ENCODE peak calls at places on chromosome 11, in seven cellular contexts. A, D, E, I, X, H and V are unnamed samples.

GRCh38 chr11:1072116-1072820 is 2.4 kb upstream of the MUC2 start:
- DNase-seq in A (peak; percentile 32), D (no peak), E (peak; percentile 35), I (no peak), X (no peak), H (no peak), V (no peak)

GRCh38 chr11:123640677-123641494 is 13.5 kb downstream of the SCN3B start:
- DNase-seq in A (no peak), D (no peak), E (peak; percentile 73), I (peak; percentile 53), X (peak; percentile 77), H (no peak), V (peak; percentile 64)

GRCh38 chr11:1445741-1446445 is 40.7 kb downstream of the MOB2 start:
- DNase-seq in A (no peak), D (no peak), E (no peak), I (no peak), X (no peak), H (no peak), V (no peak)

GRCh38 chr11:61028135-61028729 is 56.8 kb downstream of the CD6 start:
- DNase-seq in A (no peak), D (peak; percentile 76), E (no peak), I (peak; percentile 57), X (no peak), H (no peak), V (no peak)

GRCh38 chr11:134949716-134950115 is 537.7 kb upstream of the B3GAT1 start:
- DNase-seq in A (no peak), D (no peak), E (no peak), I (no peak), X (no peak), H (no peak), V (no peak)

GRCh38 chr11:121936375-121936774 is 179.6 kb downstream of the BLID start:
- DNase-seq in A (no peak), D (no peak), E (no peak), I (no peak), X (no peak), H (no peak), V (no peak)

GRCh38 chr11:77115181-77115611 is 12.6 kb downstream of the OMP start:
- DNase-seq in A (no peak), D (no peak), E (peak; percentile 48), I (no peak), X (peak; percentile 67), H (no peak), V (no peak)

GRCh38 chr11:36464720-36465119 is 45.4 kb downstream of the TRAF6 start:
- DNase-seq in A (no peak), D (no peak), E (no peak), I (no peak), X (no peak), H (no peak), V (no peak)

GRCh38 chr11:125141686-125142535 is 22.6 kb upstream of the PKNOX2 start:
- DNase-seq in A (no peak), D (no peak), E (peak; percentile 64), I (peak; percentile 51), X (peak; percentile 86), H (peak; percentile 21), V (peak; percentile 53)

GRCh38 chr11:86592047-86592564 is 80.3 kb downstream of the ME3 start:
- DNase-seq in A (no peak), D (no peak), E (no peak), I (no peak), X (no peak), H (no peak), V (no peak)

GRCh38 chr11:93591247-93591898 is 48.2 kb upstream of the SMCO4 start:
- DNase-seq in A (peak; percentile 19), D (peak; percentile 33), E (no peak), I (no peak), X (no peak), H (no peak), V (no peak)

GRCh38 chr11:82797595-82797971 is 63.9 kb upstream of the FAM181B start:
- DNase-seq in A (no peak), D (no peak), E (no peak), I (no peak), X (no peak), H (no peak), V (no peak)

GRCh38 chr11:41954034-41954433 is 494.6 kb upstream of the LRRC4C start:
- DNase-seq in A (no peak), D (no peak), E (no peak), I (no peak), X (no peak), H (no peak), V (no peak)

GRCh38 chr11:10900686-10901415 is 43.0 kb upstream of the ZBED5 start:
- DNase-seq in A (no peak), D (no peak), E (peak; percentile 55), I (no peak), X (no peak), H (no peak), V (peak; percentile 76)

GRCh38 chr11:75031224-75031753 is 42.6 kb downstream of the NEU3 start:
- DNase-seq in A (no peak), D (no peak), E (no peak), I (no peak), X (peak; percentile 19), H (no peak), V (no peak)

GRCh38 chr11:624705-625635 is at the start of gene CDHR5:
- DNase-seq in A (no peak), D (no peak), E (peak; percentile 46), I (no peak), X (no peak), H (no peak), V (no peak)

GRCh38 chr11:67167086-67167485 is 48.0 kb downstream of the KDM2A start:
- DNase-seq in A (no peak), D (no peak), E (no peak), I (no peak), X (no peak), H (no peak), V (no peak)

GRCh38 chr11:104792861-104793260 is 105.4 kb downstream of the CASP12 start:
- DNase-seq in A (no peak), D (no peak), E (no peak), I (no peak), X (no peak), H (no peak), V (no peak)
- H3K27ac ChIP-seq in A (no peak overlapping the region), D (no peak overlapping the region), E (no peak overlapping the region), I (no peak overlapping the region), X (no peak overlapping the region), H (no peak overlapping the region), V (no peak overlapping the region)

GRCh38 chr11:96264364-96264763 is 78.6 kb downstream of the MAML2 start:
- DNase-seq in A (no peak), D (no peak), E (no peak), I (no peak), X (no peak), H (no peak), V (no peak)
- H3K4me1 ChIP-seq in A (peaks cover 5% of the 10 kb centered on the region), D (peaks cover 26% of the 10 kb centered on the region), E (peaks cover 2% of the 10 kb centered on the region), I (peaks cover 37% of the 10 kb centered on the region), X (no peaks in the 10 kb centered on the region), H (peaks cover 35% of the 10 kb centered on the region), V (no peaks in the 10 kb centered on the region)

DNA sequence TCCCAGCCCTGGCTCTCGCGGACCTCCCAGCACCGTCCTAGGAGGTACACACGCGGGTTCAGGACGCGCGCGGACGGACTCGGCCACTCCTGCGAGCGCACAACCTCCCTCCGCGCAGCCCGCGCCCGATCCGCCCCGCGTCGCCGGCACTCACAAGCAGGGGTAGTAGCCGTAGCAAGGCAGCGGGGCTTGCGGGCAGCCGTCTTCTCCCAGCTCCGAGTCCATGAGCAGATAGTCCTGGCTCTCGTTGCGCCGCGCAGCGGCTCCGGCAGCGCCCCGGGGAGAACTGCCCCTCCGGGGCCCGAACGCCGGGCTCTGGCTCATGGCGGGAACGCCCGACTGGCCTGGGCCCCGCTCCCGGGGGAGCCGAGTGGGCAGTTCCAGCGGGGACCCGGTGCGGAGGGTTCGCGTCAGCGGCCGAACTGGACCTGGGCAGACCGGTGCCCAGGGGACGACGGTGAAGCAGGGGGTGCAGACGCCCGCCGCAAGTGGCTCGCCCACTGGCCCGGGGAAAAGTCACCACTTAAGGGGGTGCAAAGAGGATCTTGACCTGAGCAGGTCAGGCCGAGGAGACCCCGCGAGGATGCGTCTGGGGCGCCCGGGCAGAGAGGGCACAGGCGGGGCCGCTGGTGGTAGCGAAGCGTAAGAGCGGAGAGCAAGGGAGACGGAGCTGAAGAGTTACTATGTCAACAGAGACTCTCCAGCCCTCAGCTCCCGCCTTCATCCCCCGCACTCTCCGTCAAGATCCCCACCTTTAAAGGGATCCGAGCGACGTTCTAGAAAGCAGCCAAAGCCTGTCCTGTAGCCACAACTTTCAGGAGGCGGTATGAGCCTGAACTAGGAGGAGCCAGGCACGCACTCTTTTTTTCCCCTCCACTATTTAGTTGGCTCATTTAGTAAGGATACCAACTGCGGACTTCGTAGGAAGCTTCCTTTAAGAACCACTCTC is at the start of gene TRPC6:
- DNase-seq in A (no peak), D (no peak), E (peak; percentile 54), I (no peak), X (peak; percentile 78), H (no peak), V (no peak)
- H3K27ac ChIP-seq in A (no peak within 1 kb of the TSS), D (no peak within 1 kb of the TSS), E (no peak within 1 kb of the TSS), I (peak within 1 kb of the TSS; percentile 23), X (no peak within 1 kb of the TSS), H (no peak within 1 kb of the TSS), V (no peak within 1 kb of the TSS)

DNA sequence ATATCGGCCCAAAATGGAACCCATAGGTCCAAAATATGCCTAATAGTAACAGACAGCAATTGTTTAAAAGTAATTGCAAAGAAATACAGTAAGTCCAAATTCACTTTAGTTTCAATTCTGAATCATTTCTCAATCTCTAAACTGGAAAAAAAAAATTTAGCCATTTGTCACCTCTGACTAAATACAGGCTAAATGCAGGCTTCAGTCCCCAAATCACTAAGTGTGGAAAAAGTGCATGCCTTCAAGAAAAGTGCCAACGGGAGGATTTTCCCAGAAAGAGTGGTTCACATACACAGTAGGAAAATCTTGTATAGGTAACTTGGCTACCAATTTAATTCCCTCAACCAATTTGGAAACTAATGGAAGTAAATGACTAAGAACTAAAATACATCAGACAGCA is 35.7 kb downstream of the SIK3 start:
- DNase-seq in A (no peak), D (no peak), E (no peak), I (no peak), X (no peak), H (no peak), V (no peak)
- H3K4me1 ChIP-seq in A (no peaks in the 10 kb centered on the region), D (peaks cover 41% of the 10 kb centered on the region), E (peaks cover 29% of the 10 kb centered on the region), I (peaks cover 56% of the 10 kb centered on the region), X (peaks cover 3% of the 10 kb centered on the region), H (peaks cover 7% of the 10 kb centered on the region), V (no peaks in the 10 kb centered on the region)

DNA sequence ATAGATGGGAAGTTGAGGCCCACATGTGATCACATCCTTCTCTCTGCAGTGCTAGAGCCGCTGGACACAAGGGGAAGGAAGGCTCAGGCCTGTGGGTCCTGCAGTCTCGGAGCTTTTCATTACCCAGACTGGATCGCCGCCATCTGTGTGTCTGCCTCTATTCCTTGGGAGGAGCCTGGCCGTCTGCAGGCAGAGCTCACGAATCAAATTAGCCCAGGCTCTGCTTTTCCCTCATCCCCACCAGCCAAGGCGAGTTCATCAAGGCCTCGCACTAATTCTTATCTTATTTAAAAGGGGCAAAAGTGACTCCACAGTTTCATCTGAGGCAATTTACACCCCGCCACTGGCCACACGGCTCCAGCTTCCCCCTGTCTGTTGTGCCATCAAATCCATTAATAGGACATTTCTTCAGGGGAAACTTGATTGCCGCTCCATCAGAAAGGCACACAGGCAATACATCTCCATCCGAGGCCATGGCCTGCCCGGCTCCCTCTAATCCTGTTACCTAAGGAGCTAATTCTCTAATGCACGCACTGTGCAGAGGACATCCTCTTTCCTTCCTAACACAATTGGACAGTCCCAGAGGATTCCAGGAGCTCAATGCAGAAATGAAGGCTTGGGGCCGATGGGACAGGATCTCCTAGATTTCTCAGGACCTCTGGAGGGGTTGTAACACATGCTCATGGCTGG is 3.3 kb upstream of the HTR3A start:
- DNase-seq in A (no peak), D (no peak), E (no peak), I (no peak), X (no peak), H (no peak), V (no peak)
- H3K27ac ChIP-seq in A (no peak overlapping the region), D (no peak overlapping the region), E (no peak overlapping the region), I (no peak overlapping the region), X (no peak overlapping the region), H (no peak overlapping the region), V (no peak overlapping the region)